ENCODE peak calls at places on chromosomes 1 and 21, in nine cellular contexts. One of them, this sample, is unnamed.

GRCh38 chr1:8571200-8571984 is 246.0 kb downstream of the RERE start:
- DNase-seq in HCT116: no peak
- DNase-seq in neural progenitor cell: peak
- DNase-seq in left lung: no peak
- DNase-seq in pancreas: no peak
- DNase-seq in small intestine: peak
- DNase-seq in neuronal stem cell: no peak
- DNase-seq in CD8-positive, alpha-beta memory T cell: no peak
- DNase-seq in spleen: no peak
- DNase-seq in this sample: peak

GRCh38 chr1:2894381-2895041 is 93.0 kb upstream of the TTC34 start:
- DNase-seq in spleen: no peak
- DNase-seq in CD8-positive, alpha-beta memory T cell: no peak
- DNase-seq in left lung: no peak
- DNase-seq in HCT116: no peak
- DNase-seq in small intestine: no peak
- DNase-seq in pancreas: no peak
- DNase-seq in neural progenitor cell: no peak
- DNase-seq in neuronal stem cell: no peak
- DNase-seq in this sample: no peak

GRCh38 chr1:212507361-212507760 is 74.6 kb downstream of the NENF start:
- DNase-seq in pancreas: no peak
- DNase-seq in spleen: no peak
- DNase-seq in neural progenitor cell: peak
- DNase-seq in HCT116: no peak
- DNase-seq in small intestine: no peak
- DNase-seq in left lung: no peak
- DNase-seq in CD8-positive, alpha-beta memory T cell: no peak
- DNase-seq in neuronal stem cell: no peak
- DNase-seq in this sample: no peak

GRCh38 chr1:88736633-88737248 is 52.7 kb downstream of the PKN2 start:
- DNase-seq in left lung: no peak
- DNase-seq in small intestine: peak
- DNase-seq in HCT116: peak
- DNase-seq in neural progenitor cell: peak
- DNase-seq in spleen: no peak
- DNase-seq in pancreas: no peak
- DNase-seq in neuronal stem cell: no peak
- DNase-seq in CD8-positive, alpha-beta memory T cell: no peak
- DNase-seq in this sample: no peak

GRCh38 chr21:42486551-42486950 is 9.5 kb downstream of the RSPH1 start:
- DNase-seq in neuronal stem cell: no peak
- DNase-seq in small intestine: no peak
- DNase-seq in spleen: no peak
- DNase-seq in CD8-positive, alpha-beta memory T cell: no peak
- DNase-seq in pancreas: no peak
- DNase-seq in left lung: no peak
- DNase-seq in HCT116: no peak
- DNase-seq in neural progenitor cell: no peak
- DNase-seq in this sample: no peak

GRCh38 chr1:2431503-2431902 is 19.1 kb upstream of the PEX10 start:
- DNase-seq in neural progenitor cell: no peak
- DNase-seq in HCT116: no peak
- DNase-seq in pancreas: no peak
- DNase-seq in CD8-positive, alpha-beta memory T cell: no peak
- DNase-seq in spleen: no peak
- DNase-seq in small intestine: no peak
- DNase-seq in left lung: no peak
- DNase-seq in neuronal stem cell: no peak
- DNase-seq in this sample: no peak

GRCh38 chr1:12098786-12099185 is 35.7 kb downstream of the TNFRSF8 start:
- DNase-seq in left lung: no peak
- DNase-seq in neural progenitor cell: no peak
- DNase-seq in small intestine: no peak
- DNase-seq in CD8-positive, alpha-beta memory T cell: no peak
- DNase-seq in HCT116: no peak
- DNase-seq in neuronal stem cell: no peak
- DNase-seq in spleen: no peak
- DNase-seq in pancreas: no peak
- DNase-seq in this sample: no peak

GRCh38 chr21:26881504-26882228 is 36.5 kb upstream of the ADAMTS1 start:
- DNase-seq in spleen: no peak
- DNase-seq in neuronal stem cell: peak
- DNase-seq in small intestine: no peak
- DNase-seq in left lung: no peak
- DNase-seq in pancreas: no peak
- DNase-seq in HCT116: no peak
- DNase-seq in CD8-positive, alpha-beta memory T cell: no peak
- DNase-seq in neural progenitor cell: peak
- DNase-seq in this sample: no peak

GRCh38 chr1:76933847-76934657 is 66.8 kb downstream of the ST6GALNAC5 start:
- DNase-seq in left lung: no peak
- DNase-seq in small intestine: no peak
- DNase-seq in pancreas: no peak
- DNase-seq in spleen: no peak
- DNase-seq in neural progenitor cell: peak
- DNase-seq in neuronal stem cell: no peak
- DNase-seq in HCT116: no peak
- DNase-seq in CD8-positive, alpha-beta memory T cell: no peak
- DNase-seq in this sample: no peak

GRCh38 chr21:27275294-27275927 is 308.5 kb upstream of the ADAMTS5 start:
- DNase-seq in CD8-positive, alpha-beta memory T cell: no peak
- DNase-seq in neural progenitor cell: no peak
- DNase-seq in spleen: no peak
- DNase-seq in pancreas: no peak
- DNase-seq in neuronal stem cell: no peak
- DNase-seq in HCT116: no peak
- DNase-seq in left lung: no peak
- DNase-seq in small intestine: no peak
- DNase-seq in this sample: no peak

GRCh38 chr21:44996501-44996921 is 56.7 kb downstream of the SLX9 start:
- DNase-seq in neural progenitor cell: no peak
- DNase-seq in CD8-positive, alpha-beta memory T cell: no peak
- DNase-seq in left lung: peak
- DNase-seq in spleen: peak
- DNase-seq in small intestine: no peak
- DNase-seq in HCT116: no peak
- DNase-seq in pancreas: peak
- DNase-seq in neuronal stem cell: no peak
- DNase-seq in this sample: no peak

GRCh38 chr21:44994581-44995171 is 54.8 kb downstream of the SLX9 start:
- DNase-seq in neural progenitor cell: no peak
- DNase-seq in spleen: peak
- DNase-seq in left lung: peak
- DNase-seq in neuronal stem cell: no peak
- DNase-seq in small intestine: no peak
- DNase-seq in CD8-positive, alpha-beta memory T cell: no peak
- DNase-seq in HCT116: no peak
- DNase-seq in pancreas: peak
- DNase-seq in this sample: no peak

GRCh38 chr21:44996096-44996495 is 56.3 kb downstream of the SLX9 start:
- DNase-seq in neural progenitor cell: no peak
- DNase-seq in CD8-positive, alpha-beta memory T cell: no peak
- DNase-seq in neuronal stem cell: no peak
- DNase-seq in left lung: peak
- DNase-seq in small intestine: no peak
- DNase-seq in HCT116: no peak
- DNase-seq in spleen: no peak
- DNase-seq in pancreas: no peak
- DNase-seq in this sample: no peak

GRCh38 chr21:44994016-44994365 is 54.2 kb downstream of the SLX9 start:
- DNase-seq in small intestine: no peak
- DNase-seq in spleen: no peak
- DNase-seq in pancreas: peak
- DNase-seq in neural progenitor cell: no peak
- DNase-seq in neuronal stem cell: no peak
- DNase-seq in HCT116: no peak
- DNase-seq in left lung: peak
- DNase-seq in CD8-positive, alpha-beta memory T cell: no peak
- DNase-seq in this sample: peak

DNA sequence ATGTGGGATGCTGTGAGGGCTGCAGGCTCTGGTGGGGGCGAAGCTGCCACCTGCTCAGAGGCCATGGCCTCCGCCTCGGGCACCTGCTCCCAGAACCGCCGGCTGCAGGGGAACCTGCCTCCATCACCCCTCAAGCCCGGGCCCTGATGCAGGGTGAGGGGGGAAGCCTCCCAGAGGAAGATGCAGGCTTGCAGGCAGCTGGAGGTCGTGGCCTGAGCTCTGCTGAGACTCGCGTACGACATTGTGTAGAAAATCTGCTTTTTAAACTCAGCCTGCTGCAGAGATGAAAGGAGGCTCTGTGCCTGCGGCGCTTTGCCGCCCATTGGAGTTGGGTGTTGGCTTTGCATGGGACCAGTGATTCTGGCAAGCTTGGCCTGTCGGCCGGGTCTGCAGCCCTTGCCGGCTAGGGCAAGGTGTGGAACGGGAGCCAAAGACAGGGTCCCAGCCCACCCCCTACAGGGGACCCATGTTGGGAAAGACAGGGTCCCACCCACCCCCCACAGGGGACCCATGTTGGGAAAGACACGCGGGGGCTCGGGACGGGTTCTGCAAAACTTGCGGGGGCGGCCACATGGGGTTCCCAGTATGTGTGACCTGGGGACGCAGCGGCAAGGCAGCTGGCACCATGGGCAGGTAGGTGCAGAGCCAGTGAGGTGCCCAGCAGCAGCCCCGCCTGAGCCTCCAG is 55.6 kb downstream of the SLX9 start:
- DNase-seq in CD8-positive, alpha-beta memory T cell: no peak
- DNase-seq in neural progenitor cell: no peak
- DNase-seq in left lung: peak
- DNase-seq in neuronal stem cell: no peak
- DNase-seq in spleen: peak
- DNase-seq in small intestine: no peak
- DNase-seq in HCT116: no peak
- DNase-seq in pancreas: peak
- DNase-seq in this sample: no peak
- H3K27ac ChIP-seq in CD8-positive, alpha-beta memory T cell: no peak
- H3K27ac ChIP-seq in neural progenitor cell: no peak
- H3K27ac ChIP-seq in left lung: no peak
- H3K27ac ChIP-seq in neuronal stem cell: no peak
- H3K27ac ChIP-seq in spleen: no peak
- H3K27ac ChIP-seq in small intestine: no peak
- H3K27ac ChIP-seq in HCT116: no peak
- H3K27ac ChIP-seq in pancreas: no peak
- H3K27ac ChIP-seq in this sample: no peak

GRCh38 chr21:45478816-45479669 is 63.2 kb downstream of the SLC19A1 start:
- DNase-seq in neuronal stem cell: no peak
- DNase-seq in spleen: peak
- DNase-seq in small intestine: no peak
- DNase-seq in pancreas: peak
- DNase-seq in left lung: peak
- DNase-seq in CD8-positive, alpha-beta memory T cell: no peak
- DNase-seq in HCT116: no peak
- DNase-seq in neural progenitor cell: no peak
- DNase-seq in this sample: no peak

GRCh38 chr21:45476582-45476981 is 65.7 kb downstream of the SLC19A1 start:
- DNase-seq in HCT116: no peak
- DNase-seq in left lung: peak
- DNase-seq in neuronal stem cell: no peak
- DNase-seq in spleen: no peak
- DNase-seq in pancreas: no peak
- DNase-seq in small intestine: no peak
- DNase-seq in CD8-positive, alpha-beta memory T cell: no peak
- DNase-seq in neural progenitor cell: no peak
- DNase-seq in this sample: no peak

GRCh38 chr21:45479691-45480675 is 62.3 kb downstream of the SLC19A1 start:
- DNase-seq in small intestine: no peak
- DNase-seq in spleen: no peak
- DNase-seq in CD8-positive, alpha-beta memory T cell: no peak
- DNase-seq in HCT116: no peak
- DNase-seq in pancreas: peak
- DNase-seq in neuronal stem cell: no peak
- DNase-seq in left lung: peak
- DNase-seq in neural progenitor cell: no peak
- DNase-seq in this sample: no peak

GRCh38 chr21:45477176-45478114 is 64.8 kb downstream of the SLC19A1 start:
- DNase-seq in neuronal stem cell: no peak
- DNase-seq in pancreas: peak
- DNase-seq in small intestine: no peak
- DNase-seq in spleen: no peak
- DNase-seq in HCT116: no peak
- DNase-seq in neural progenitor cell: no peak
- DNase-seq in left lung: peak
- DNase-seq in CD8-positive, alpha-beta memory T cell: no peak
- DNase-seq in this sample: no peak

GRCh38 chr21:45478115-45478801 is 64.0 kb downstream of the SLC19A1 start:
- DNase-seq in neuronal stem cell: peak
- DNase-seq in spleen: peak
- DNase-seq in CD8-positive, alpha-beta memory T cell: peak
- DNase-seq in left lung: peak
- DNase-seq in neural progenitor cell: peak
- DNase-seq in small intestine: peak
- DNase-seq in HCT116: peak
- DNase-seq in pancreas: peak
- DNase-seq in this sample: peak
- H3K27ac ChIP-seq in neuronal stem cell: no peak
- H3K27ac ChIP-seq in spleen: peak
- H3K27ac ChIP-seq in CD8-positive, alpha-beta memory T cell: peak
- H3K27ac ChIP-seq in left lung: peak
- H3K27ac ChIP-seq in neural progenitor cell: no peak
- H3K27ac ChIP-seq in small intestine: peak
- H3K27ac ChIP-seq in HCT116: no peak
- H3K27ac ChIP-seq in pancreas: peak
- H3K27ac ChIP-seq in this sample: no peak

DNA sequence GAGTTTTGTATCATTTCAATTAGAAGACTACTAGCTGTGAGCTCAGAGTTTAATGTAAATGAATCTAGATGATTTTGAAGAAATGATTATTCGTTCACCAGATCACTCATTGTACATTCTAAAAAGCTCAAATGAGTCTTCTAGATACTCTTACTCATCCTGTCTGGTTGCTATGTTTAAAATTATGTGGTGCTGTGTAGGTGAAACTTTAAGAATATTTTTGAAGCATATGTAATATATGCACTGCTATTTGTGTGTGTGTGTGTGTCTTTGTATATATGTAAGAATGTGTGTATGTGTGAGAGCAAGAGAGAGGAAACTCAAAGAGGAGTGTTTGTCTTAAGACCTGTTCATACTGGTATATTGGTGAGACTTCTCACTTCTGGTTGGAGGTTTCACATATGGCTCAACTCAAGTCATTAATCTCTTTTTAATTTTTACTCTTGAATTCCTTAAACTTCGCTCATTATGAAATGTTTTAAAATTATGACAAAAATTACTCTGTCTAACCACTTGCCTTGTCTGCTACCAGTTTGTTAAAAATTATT is 8.6 kb upstream of the C1orf105 start:
- DNase-seq in small intestine: no peak
- DNase-seq in pancreas: no peak
- DNase-seq in left lung: no peak
- DNase-seq in HCT116: no peak
- DNase-seq in neuronal stem cell: no peak
- DNase-seq in CD8-positive, alpha-beta memory T cell: no peak
- DNase-seq in neural progenitor cell: no peak
- DNase-seq in spleen: no peak
- DNase-seq in this sample: no peak
- H3K27ac ChIP-seq in small intestine: no peak
- H3K27ac ChIP-seq in pancreas: no peak
- H3K27ac ChIP-seq in left lung: no peak
- H3K27ac ChIP-seq in HCT116: no peak
- H3K27ac ChIP-seq in neuronal stem cell: no peak
- H3K27ac ChIP-seq in CD8-positive, alpha-beta memory T cell: no peak
- H3K27ac ChIP-seq in neural progenitor cell: no peak
- H3K27ac ChIP-seq in spleen: no peak
- H3K27ac ChIP-seq in this sample: no peak

GRCh38 chr1:26121854-26122773 is 10.5 kb downstream of the PDIK1L start:
- DNase-seq in pancreas: no peak
- DNase-seq in small intestine: no peak
- DNase-seq in CD8-positive, alpha-beta memory T cell: no peak
- DNase-seq in neural progenitor cell: no peak
- DNase-seq in HCT116: no peak
- DNase-seq in neuronal stem cell: no peak
- DNase-seq in left lung: no peak
- DNase-seq in spleen: no peak
- DNase-seq in this sample: no peak
- H3K27ac ChIP-seq in pancreas: peak
- H3K27ac ChIP-seq in small intestine: peak
- H3K27ac ChIP-seq in CD8-positive, alpha-beta memory T cell: no peak
- H3K27ac ChIP-seq in neural progenitor cell: no peak
- H3K27ac ChIP-seq in HCT116: no peak
- H3K27ac ChIP-seq in neuronal stem cell: no peak
- H3K27ac ChIP-seq in left lung: peak
- H3K27ac ChIP-seq in spleen: no peak
- H3K27ac ChIP-seq in this sample: no peak

This sample was measured in uterus.